ENCODE peak calls at places on chromosomes 13 and 19, in four cellular contexts. One of them, this sample, is unnamed.

GRCh38 chr19:55005684-55006488 is 32.2 kb downstream of the GP6 start:
- DNase-seq in GM12878: peak
- DNase-seq in K562: peak
- DNase-seq in HepG2: peak
- DNase-seq in this sample: peak

GRCh38 chr19:46791944-46792343 is 3.5 kb upstream of the SLC1A5 start:
- DNase-seq in GM12878: no peak
- DNase-seq in K562: no peak
- DNase-seq in HepG2: no peak
- DNase-seq in this sample: no peak

GRCh38 chr13:54232700-54233099 is 1204.1 kb downstream of the OLFM4 start:
- DNase-seq in GM12878: no peak
- DNase-seq in K562: no peak
- DNase-seq in HepG2: no peak
- DNase-seq in this sample: peak

GRCh38 chr19:31110331-31110730 is 238.9 kb downstream of the TSHZ3 start:
- DNase-seq in GM12878: no peak
- DNase-seq in K562: peak
- DNase-seq in HepG2: no peak
- DNase-seq in this sample: no peak

GRCh38 chr19:958967-959685 is 25.0 kb upstream of the WDR18 start:
- DNase-seq in GM12878: no peak
- DNase-seq in K562: peak
- DNase-seq in HepG2: peak
- DNase-seq in this sample: no peak

GRCh38 chr13:81207221-81207620 is 866.3 kb upstream of the SPRY2 start:
- DNase-seq in GM12878: no peak
- DNase-seq in K562: no peak
- DNase-seq in HepG2: no peak
- DNase-seq in this sample: no peak

GRCh38 chr19:1097810-1098176 is 2.6 kb upstream of the POLR2E start:
- DNase-seq in GM12878: no peak
- DNase-seq in K562: no peak
- DNase-seq in HepG2: peak
- DNase-seq in this sample: no peak

GRCh38 chr13:44021422-44021821 is 141.7 kb downstream of the LACC1 start:
- DNase-seq in GM12878: no peak
- DNase-seq in K562: no peak
- DNase-seq in HepG2: no peak
- DNase-seq in this sample: no peak

GRCh38 chr19:13887529-13887928 is 10.6 kb downstream of the NANOS3 start:
- DNase-seq in GM12878: no peak
- DNase-seq in K562: no peak
- DNase-seq in HepG2: no peak
- DNase-seq in this sample: no peak

GRCh38 chr13:73177017-73177416 is 118.2 kb downstream of the KLF5 start:
- DNase-seq in GM12878: no peak
- DNase-seq in K562: no peak
- DNase-seq in HepG2: no peak
- DNase-seq in this sample: no peak

GRCh38 chr19:13781547-13781946 is 7.3 kb downstream of the C19orf53 start:
- DNase-seq in GM12878: no peak
- DNase-seq in K562: peak
- DNase-seq in HepG2: no peak
- DNase-seq in this sample: peak

GRCh38 chr13:80921556-80921955 is 580.6 kb upstream of the SPRY2 start:
- DNase-seq in GM12878: no peak
- DNase-seq in K562: no peak
- DNase-seq in HepG2: no peak
- DNase-seq in this sample: no peak

GRCh38 chr13:44249439-44249838 is 124.2 kb upstream of the SERP2 start:
- DNase-seq in GM12878: no peak
- DNase-seq in K562: no peak
- DNase-seq in HepG2: no peak
- DNase-seq in this sample: no peak

GRCh38 chr19:10211691-10212090 is 16.9 kb upstream of the DNMT1 start:
- DNase-seq in GM12878: no peak
- DNase-seq in K562: no peak
- DNase-seq in HepG2: no peak
- DNase-seq in this sample: no peak

DNA sequence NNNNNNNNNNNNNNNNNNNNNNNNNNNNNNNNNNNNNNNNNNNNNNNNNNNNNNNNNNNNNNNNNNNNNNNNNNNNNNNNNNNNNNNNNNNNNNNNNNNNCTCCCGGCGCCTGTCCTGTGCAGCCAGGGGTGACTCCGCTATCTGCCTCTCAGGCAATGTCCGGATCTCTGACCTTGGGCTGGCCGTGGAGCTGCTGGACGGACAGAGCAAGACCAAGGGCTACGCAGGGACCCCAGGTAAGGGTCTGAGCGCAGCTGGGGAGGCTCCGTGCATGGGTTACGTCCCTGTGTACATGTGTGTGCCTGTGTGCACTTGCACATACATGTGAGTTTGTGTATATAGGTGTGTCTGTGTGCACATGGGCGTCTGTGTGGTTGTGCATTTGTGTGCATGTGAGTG is 36.1 kb upstream of the TMEM255B start:
- DNase-seq in GM12878: no peak
- DNase-seq in K562: no peak
- DNase-seq in HepG2: no peak
- DNase-seq in this sample: no peak
- TF ChIP-seq FOXK2 in GM12878: no peak
- TF ChIP-seq FOXK2 in K562: no peak
- TF ChIP-seq FOXK2 in HepG2: no peak
- TF ChIP-seq FOXK2 in this sample: no peak

GRCh38 chr19:2527171-2527570 is 51.2 kb downstream of the GADD45B start:
- DNase-seq in GM12878: no peak
- DNase-seq in K562: no peak
- DNase-seq in HepG2: no peak
- DNase-seq in this sample: no peak

GRCh38 chr19:2523630-2524311 is 47.8 kb downstream of the GADD45B start:
- DNase-seq in GM12878: no peak
- DNase-seq in K562: no peak
- DNase-seq in HepG2: no peak
- DNase-seq in this sample: peak

GRCh38 chr19:2524361-2524839 is 48.5 kb downstream of the GADD45B start:
- DNase-seq in GM12878: no peak
- DNase-seq in K562: no peak
- DNase-seq in HepG2: no peak
- DNase-seq in this sample: no peak

GRCh38 chr19:2527716-2528115 is 51.8 kb downstream of the GADD45B start:
- DNase-seq in GM12878: no peak
- DNase-seq in K562: no peak
- DNase-seq in HepG2: no peak
- DNase-seq in this sample: no peak

DNA sequence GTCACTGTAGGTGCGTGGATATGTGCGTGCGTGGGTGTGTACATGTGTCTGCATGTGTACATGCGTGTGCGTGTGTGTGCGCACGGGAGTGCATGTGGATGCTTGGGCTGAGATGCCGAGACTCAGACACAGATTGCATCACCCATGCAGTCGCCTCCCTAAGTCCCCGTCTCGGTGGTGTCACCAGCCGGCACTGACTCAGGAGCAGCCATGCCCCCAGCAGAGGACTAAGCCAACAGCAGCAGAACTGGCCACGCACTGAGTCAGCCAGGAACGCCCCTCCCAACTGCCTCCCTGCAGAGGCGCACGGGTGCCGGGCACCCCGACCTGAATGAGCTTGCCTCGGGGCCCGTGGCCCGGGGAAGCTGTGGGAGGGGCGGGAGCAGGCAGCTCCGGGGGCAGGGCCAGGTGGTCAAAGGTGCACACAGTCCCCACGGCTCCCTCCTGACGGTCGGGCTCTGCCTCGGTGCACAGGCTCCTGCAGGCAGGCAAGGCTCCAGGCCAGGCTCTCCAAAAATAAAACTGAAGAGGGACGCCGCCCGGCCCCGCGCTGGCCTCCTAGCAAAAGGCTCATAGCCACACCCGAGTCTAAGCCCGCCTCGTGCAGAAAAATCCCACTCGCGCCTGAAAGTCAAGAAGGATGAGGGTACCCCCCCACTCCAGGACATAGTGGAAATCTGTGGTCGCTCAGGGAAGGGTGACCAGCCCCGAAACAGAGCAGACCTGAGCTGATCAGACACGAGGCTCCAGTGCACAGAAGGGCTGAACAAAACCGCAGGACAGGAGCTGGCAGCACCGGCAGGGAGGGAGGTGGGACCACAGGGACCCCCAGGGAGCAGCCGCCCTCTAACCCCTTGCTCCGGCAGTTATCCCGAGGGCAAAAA is 49.2 kb downstream of the GADD45B start:
- DNase-seq in GM12878: no peak
- DNase-seq in K562: peak
- DNase-seq in HepG2: peak
- DNase-seq in this sample: no peak
- TF ChIP-seq FOXM1 in GM12878: no peak
- TF ChIP-seq FOXM1 in K562: no peak
- TF ChIP-seq FOXM1 in HepG2: no peak
- TF ChIP-seq FOXM1 in this sample: no peak

GRCh38 chr19:11342429-11342828 is 3.0 kb upstream of the RAB3D start:
- DNase-seq in GM12878: no peak
- DNase-seq in K562: no peak
- DNase-seq in HepG2: no peak
- DNase-seq in this sample: no peak

GRCh38 chr19:11338569-11339253 is 746 bp downstream of the RAB3D start:
- DNase-seq in GM12878: no peak
- DNase-seq in K562: no peak
- DNase-seq in HepG2: no peak
- DNase-seq in this sample: no peak

GRCh38 chr19:11337080-11337479 is 2.4 kb downstream of the RAB3D start:
- DNase-seq in GM12878: no peak
- DNase-seq in K562: no peak
- DNase-seq in HepG2: no peak
- DNase-seq in this sample: no peak

GRCh38 chr19:11338164-11338563 is 1.3 kb downstream of the RAB3D start:
- DNase-seq in GM12878: no peak
- DNase-seq in K562: no peak
- DNase-seq in HepG2: no peak
- DNase-seq in this sample: no peak

GRCh38 chr19:11339254-11340098 is at the start of gene RAB3D:
- DNase-seq in GM12878: peak
- DNase-seq in K562: peak
- DNase-seq in HepG2: peak
- DNase-seq in this sample: peak
- TF ChIP-seq FOXK2 in GM12878: no peak
- TF ChIP-seq FOXK2 in K562: no peak
- TF ChIP-seq FOXK2 in HepG2: no peak
- TF ChIP-seq FOXK2 in this sample: no peak

GRCh38 chr19:5575553-5575952 is 7.8 kb upstream of the TINCR start:
- DNase-seq in GM12878: no peak
- DNase-seq in K562: no peak
- DNase-seq in HepG2: no peak
- DNase-seq in this sample: no peak

GRCh38 chr19:5578094-5578846 is 10.5 kb upstream of the TINCR start:
- DNase-seq in GM12878: no peak
- DNase-seq in K562: peak
- DNase-seq in HepG2: peak
- DNase-seq in this sample: peak

GRCh38 chr19:5580116-5580515 is 12.4 kb upstream of the TINCR start:
- DNase-seq in GM12878: no peak
- DNase-seq in K562: no peak
- DNase-seq in HepG2: no peak
- DNase-seq in this sample: no peak

GRCh38 chr19:5579697-5580096 is 11.9 kb upstream of the TINCR start:
- DNase-seq in GM12878: no peak
- DNase-seq in K562: no peak
- DNase-seq in HepG2: no peak
- DNase-seq in this sample: no peak

GRCh38 chr19:5579286-5579685 is 11.5 kb upstream of the TINCR start:
- DNase-seq in GM12878: no peak
- DNase-seq in K562: no peak
- DNase-seq in HepG2: no peak
- DNase-seq in this sample: no peak
- TF ChIP-seq FOXM1 in GM12878: no peak
- TF ChIP-seq FOXM1 in K562: no peak
- TF ChIP-seq FOXM1 in HepG2: no peak
- TF ChIP-seq FOXM1 in this sample: no peak

DNA sequence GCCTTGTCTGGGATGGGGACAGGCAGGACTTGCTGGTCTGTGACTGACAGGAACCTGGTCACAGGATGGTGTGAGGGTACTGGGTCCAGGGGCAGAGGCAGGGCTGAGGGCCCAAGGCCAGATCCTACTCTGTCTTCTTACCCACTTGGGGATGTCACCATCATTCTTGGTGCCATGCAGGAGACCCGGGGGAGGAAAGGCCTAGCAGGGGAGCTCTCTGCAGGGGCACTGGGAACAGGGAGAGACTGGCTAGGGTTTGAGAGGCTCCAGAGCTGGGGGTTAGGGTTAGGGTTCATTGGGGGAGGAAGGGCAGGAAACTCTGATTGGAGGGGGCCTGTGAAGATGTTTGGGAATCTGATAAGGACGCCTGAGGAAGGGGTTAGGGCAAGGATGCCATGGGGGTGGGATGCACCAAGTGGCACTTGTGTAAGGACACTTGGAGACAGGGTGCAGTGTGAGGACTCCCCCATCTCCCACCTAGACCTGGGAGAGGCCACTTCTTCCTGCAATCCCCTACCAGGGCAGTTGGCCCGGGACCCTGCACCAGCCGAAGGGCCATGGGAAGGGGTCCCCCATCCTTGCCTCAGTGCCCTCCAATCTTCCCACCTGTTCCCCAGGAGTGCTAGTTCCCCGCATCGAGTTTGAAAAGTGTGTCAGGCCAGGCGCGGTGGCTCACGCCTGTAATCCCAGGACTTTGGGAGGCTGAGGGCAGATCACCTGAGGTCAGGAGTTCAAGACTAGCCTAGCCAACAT is 6.9 kb downstream of the PRR36 start:
- DNase-seq in GM12878: no peak
- DNase-seq in K562: no peak
- DNase-seq in HepG2: no peak
- DNase-seq in this sample: no peak
- TF ChIP-seq FOXK2 in GM12878: no peak
- TF ChIP-seq FOXK2 in K562: no peak
- TF ChIP-seq FOXK2 in HepG2: no peak
- TF ChIP-seq FOXK2 in this sample: no peak

DNA sequence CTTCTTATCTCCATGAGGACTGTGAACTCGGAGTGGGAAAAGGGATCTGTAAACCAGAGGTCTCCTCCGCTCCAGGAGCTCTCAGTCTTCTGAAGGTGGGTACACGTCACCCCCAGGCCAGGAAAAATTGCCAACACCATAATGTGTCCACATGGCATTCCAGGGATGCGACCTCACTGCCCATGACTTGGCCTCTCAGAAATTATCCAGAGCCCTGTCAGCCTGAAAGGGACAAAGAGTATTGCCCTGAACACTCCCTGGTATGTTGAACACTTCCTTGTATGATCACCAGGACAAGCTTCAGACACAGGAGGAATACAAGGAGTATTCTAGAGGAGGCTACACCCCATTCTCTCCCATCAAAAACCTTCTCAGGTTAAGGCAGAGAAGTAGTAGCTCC is 81.0 kb upstream of the SLC7A1 start:
- DNase-seq in GM12878: no peak
- DNase-seq in K562: no peak
- DNase-seq in HepG2: no peak
- DNase-seq in this sample: no peak
- TF ChIP-seq FOXM1 in GM12878: no peak
- TF ChIP-seq FOXM1 in K562: no peak
- TF ChIP-seq FOXM1 in HepG2: no peak
- TF ChIP-seq FOXM1 in this sample: no peak

GRCh38 chr19:33580026-33580644 is 41.6 kb upstream of the CHST8 start:
- DNase-seq in GM12878: no peak
- DNase-seq in K562: no peak
- DNase-seq in HepG2: peak
- DNase-seq in this sample: no peak
- TF ChIP-seq FOXK2 in GM12878: no peak
- TF ChIP-seq FOXK2 in K562: no peak
- TF ChIP-seq FOXK2 in HepG2: no peak
- TF ChIP-seq FOXK2 in this sample: no peak

GRCh38 chr13:101627556-101627943 is 175.1 kb downstream of the ITGBL1 start:
- DNase-seq in GM12878: no peak
- DNase-seq in K562: no peak
- DNase-seq in HepG2: no peak
- DNase-seq in this sample: no peak
- TF ChIP-seq FOXM1 in GM12878: no peak
- TF ChIP-seq FOXM1 in K562: no peak
- TF ChIP-seq FOXM1 in HepG2: no peak
- TF ChIP-seq FOXM1 in this sample: no peak